ENCODE peak calls at places on chromosomes 7 and 10, in nine cellular contexts. C is activated CD4-positive, CD25-positive, alpha-beta regulatory T cell; E is activated T-cell treated with anti-CD3 and anti-CD28 coated beads for 1 hour; S is EH; P is glomerular endothelial cell; X is tibial artery; F is activated effector memory CD4-positive, alpha-beta T cell treated with anti-CD3 and anti-CD28 coated beads, Interleukin-2, amount 50 U/mL, for 16 hours; T is stimulated activated CD8-positive, alpha-beta memory T cell treated with anti-CD3 and anti-CD28 coated beads, Interleukin-12 subunit alpha, Interleukin-12 subunit beta, amount 100 ng/mL, for 4 hours; Z is K562. V is an unnamed sample.
A peak's percentile ranks its signal among the peaks of the same experiment; 100 is the strongest.

GRCh38 chr10:35161906-35162305 is 35.3 kb downstream of the CREM start:
- DNase-seq in Z (no peak), T (no peak), P (no peak), S (no peak), F (no peak), C (no peak), X (no peak), E (no peak), V (no peak)

GRCh38 chr7:158279539-158280466 is 307.8 kb downstream of the PTPRN2 start:
- DNase-seq in X (peak; percentile 53), Z (no peak), F (peak; percentile 44), C (no peak), S (no peak), T (no peak), E (no peak), P (no peak), V (no peak)

GRCh38 chr10:95309958-95310357 is 19.2 kb upstream of the PDLIM1 start:
- DNase-seq in S (no peak), F (no peak), T (no peak), Z (no peak), X (no peak), E (no peak), C (no peak), P (no peak), V (no peak)

GRCh38 chr7:87032604-87033003 is 26.9 kb downstream of the ELAPOR2 start:
- DNase-seq in Z (no peak), X (no peak), C (no peak), P (no peak), S (no peak), E (no peak), F (no peak), T (no peak), V (no peak)

GRCh38 chr10:120598377-120598776 is 141.3 kb downstream of the PLPP4 start:
- DNase-seq in S (no peak), F (no peak), C (no peak), P (no peak), E (no peak), Z (no peak), X (no peak), T (no peak), V (no peak)

GRCh38 chr7:8176370-8177081 is 85.4 kb downstream of the ICA1 start:
- DNase-seq in Z (no peak), P (no peak), S (no peak), E (peak; percentile 37), C (peak; percentile 42), T (peak; percentile 21), X (no peak), F (peak; percentile 80), V (peak; percentile 81)

GRCh38 chr10:30070001-30070759 is 10.8 kb upstream of the JCAD start:
- DNase-seq in Z (peak; percentile 57), T (no peak), C (no peak), S (peak; percentile 67), E (no peak), F (no peak), P (no peak), X (no peak), V (no peak)

GRCh38 chr7:50214141-50214670 is 90.3 kb upstream of the IKZF1 start:
- DNase-seq in F (no peak), Z (no peak), P (no peak), S (no peak), E (no peak), C (no peak), T (no peak), X (no peak), V (no peak)

GRCh38 chr7:104005197-104005596 is 15.7 kb upstream of the RELN start:
- DNase-seq in P (no peak), S (peak; percentile 47), E (no peak), X (no peak), F (no peak), Z (no peak), T (no peak), C (no peak), V (no peak)

GRCh38 chr10:114713525-114713924 is 55.5 kb upstream of the ABLIM1 start:
- DNase-seq in P (no peak), T (no peak), S (no peak), E (no peak), Z (no peak), C (no peak), X (no peak), F (no peak), V (no peak)

GRCh38 chr7:75861636-75862035 is 17.2 kb upstream of the RHBDD2 start:
- DNase-seq in S (no peak), E (no peak), C (no peak), T (no peak), X (no peak), Z (no peak), F (no peak), P (no peak), V (no peak)

GRCh38 chr10:132977076-132977475 is 34.7 kb upstream of the CFAP46 start:
- DNase-seq in E (no peak), C (no peak), F (no peak), S (no peak), P (no peak), Z (no peak), X (peak; percentile 52), T (no peak), V (no peak)

GRCh38 chr7:117873056-117873932 is at the start of gene CTTNBP2:
- DNase-seq in T (no peak), C (no peak), S (peak; percentile 44), X (peak; percentile 74), E (no peak), Z (no peak), P (no peak), F (no peak), V (no peak)

GRCh38 chr10:93541402-93542357 is 24.8 kb upstream of the FFAR4 start:
- DNase-seq in Z (peak; percentile 34), C (no peak), P (no peak), X (no peak), E (no peak), S (peak; percentile 50), F (no peak), T (no peak), V (peak; percentile 15)

GRCh38 chr10:69316313-69317059 is 38.2 kb downstream of the HK1 start:
- DNase-seq in Z (no peak), X (no peak), C (no peak), E (no peak), F (no peak), S (peak; percentile 52), T (no peak), P (no peak), V (no peak)

GRCh38 chr7:79709574-79710409 is 256.3 kb upstream of the MAGI2 start:
- DNase-seq in C (no peak), E (no peak), F (no peak), S (peak; percentile 17), P (no peak), X (no peak), T (no peak), Z (no peak), V (no peak)

GRCh38 chr10:978826-979421 is 9.3 kb upstream of the GTPBP4 start:
- DNase-seq in F (no peak), X (no peak), S (peak; percentile 20), C (no peak), P (no peak), Z (no peak), T (no peak), E (no peak), V (no peak)

GRCh38 chr10:124493191-124493936 is 31.7 kb downstream of the LHPP start:
- DNase-seq in C (no peak), P (no peak), F (no peak), E (no peak), T (no peak), X (no peak), S (no peak), Z (no peak), V (no peak)